ENCODE peak calls at places on chromosomes 13 and 19, in four cellular contexts. X is astrocyte of the spinal cord, R is neural crest cell, O is Peyer's patch. F is an unnamed sample.
A peak's percentile ranks its signal among the peaks of the same experiment; 100 is the strongest.

GRCh38 chr19:47157455-47158321 is 27.1 kb downstream of the SAE1 start:
- DNase-seq in X (peak; percentile 74), R (peak; percentile 47), O (peak; percentile 54), F (no peak)

GRCh38 chr19:30256510-30256850 is 115.7 kb upstream of the ZNF536 start:
- DNase-seq in X (no peak), R (no peak), O (no peak), F (peak; percentile 28)

GRCh38 chr19:16637535-16637934 is 9.5 kb upstream of the MED26 start:
- DNase-seq in X (no peak), R (no peak), O (no peak), F (no peak)

GRCh38 chr19:681029-681626 is 4.9 kb downstream of the FSTL3 start:
- DNase-seq in X (no peak), R (no peak), O (no peak), F (peak; percentile 97)

GRCh38 chr19:29404951-29405727 is 120.7 kb upstream of the VSTM2B start:
- DNase-seq in X (no peak), R (peak; percentile 13), O (no peak), F (no peak)

GRCh38 chr13:95623141-95623540 is 21.4 kb downstream of the DZIP1 start:
- DNase-seq in X (no peak), R (no peak), O (no peak), F (no peak)

GRCh38 chr19:55638864-55639359 is 1.9 kb upstream of the ZNF580 start:
- DNase-seq in X (no peak), R (peak; percentile 47), O (peak; percentile 50), F (peak; percentile 78)

GRCh38 chr19:17579523-17580244 is 24.2 kb downstream of the COLGALT1 start:
- DNase-seq in X (peak; percentile 39), R (peak; percentile 55), O (peak; percentile 80), F (peak; percentile 93)

GRCh38 chr13:52599037-52599852 is 43.0 kb upstream of the HNRNPA1L2 start:
- DNase-seq in X (peak; percentile 82), R (no peak), O (no peak), F (no peak)

GRCh38 chr19:50500753-50501151 is 10.2 kb downstream of the JOSD2 start:
- DNase-seq in X (no peak), R (no peak), O (no peak), F (no peak)

GRCh38 chr19:42092350-42092749 is 16.4 kb downstream of the ZNF574 start:
- DNase-seq in X (no peak), R (no peak), O (no peak), F (peak; percentile 64)

GRCh38 chr13:29073762-29074161 is 253.6 kb downstream of the MTUS2 start:
- DNase-seq in X (no peak), R (no peak), O (no peak), F (no peak)

GRCh38 chr13:26459276-26460131 is 98.0 kb upstream of the WASF3 start:
- DNase-seq in X (no peak), R (no peak), O (no peak), F (no peak)

GRCh38 chr13:26600345-26600761 is 42.9 kb downstream of the WASF3 start:
- DNase-seq in X (no peak), R (no peak), O (no peak), F (no peak)

GRCh38 chr13:49996166-49996915 is 501 bp upstream of the TRIM13 start:
- DNase-seq in X (peak; percentile 94), R (peak; percentile 86), O (peak; percentile 95), F (peak; percentile 95)

GRCh38 chr19:19746286-19747213 is 13.6 kb upstream of the ZNF14 start:
- DNase-seq in X (no peak), R (no peak), O (no peak), F (no peak)

GRCh38 chr19:17078038-17078919 is 2.7 kb downstream of the MYO9B start:
- DNase-seq in X (no peak), R (no peak), O (no peak), F (no peak)

GRCh38 chr19:29573486-29573885 is 32.6 kb upstream of the POP4 start:
- DNase-seq in X (no peak), R (no peak), O (no peak), F (no peak)

GRCh38 chr13:24747248-24748151 is 16.5 kb upstream of the RNF17 start:
- DNase-seq in X (peak; percentile 13), R (no peak), O (no peak), F (no peak)

GRCh38 chr13:97574926-97575325 is 141.0 kb downstream of the RAP2A start:
- DNase-seq in X (peak; percentile 3), R (no peak), O (peak; percentile 57), F (peak; percentile 36)

GRCh38 chr19:32238076-32238475 is 107.3 kb upstream of the ZNF507 start:
- DNase-seq in X (no peak), R (no peak), O (no peak), F (no peak)

GRCh38 chr13:31046711-31047279 is 114.3 kb downstream of the TEX26 start:
- DNase-seq in X (peak; percentile 20), R (no peak), O (peak; percentile 64), F (peak; percentile 90)

GRCh38 chr13:62626771-62627170 is 1211.1 kb upstream of the PCDH20 start:
- DNase-seq in X (no peak), R (no peak), O (no peak), F (no peak)

GRCh38 chr19:1715540-1715939 is 37.8 kb upstream of the ONECUT3 start:
- DNase-seq in X (no peak), R (no peak), O (no peak), F (no peak)

F was measured in BE2C.